ENCODE peak calls at places on chromosomes 11 and 22, in eight cellular contexts. A is T1000, W is NCI-H2081, J is A549, Y is left colon, H is Calu3, R is iPS-NIHi11, O is nucleus accumbens. N is an unnamed sample.
A peak's percentile ranks its signal among the peaks of the same experiment; 100 is the strongest.

GRCh38 chr11:73292481-73292880 is 15.6 kb upstream of the ARHGEF17 start:
- DNase-seq in A (no peak), W (no peak), J (no peak), Y (no peak), H (no peak), R (no peak), O (no peak), N (no peak)

GRCh38 chr11:69240332-69241074 is 53.5 kb upstream of the MYEOV start:
- DNase-seq in A (no peak), W (no peak), J (no peak), Y (peak; percentile 70), H (peak; percentile 23), R (peak; percentile 47), O (no peak), N (no peak)

GRCh38 chr11:120554771-120555432 is 43.4 kb downstream of the GRIK4 start:
- DNase-seq in A (no peak), W (no peak), J (no peak), Y (no peak), H (no peak), R (peak; percentile 50), O (no peak), N (no peak)

GRCh38 chr22:42635531-42635930 is 4.9 kb downstream of the ATP5MGL start:
- DNase-seq in A (peak; percentile 74), W (no peak), J (peak; percentile 44), Y (no peak), H (peak; percentile 72), R (no peak), O (peak; percentile 18), N (peak; percentile 85)

GRCh38 chr11:8382436-8383053 is 118.9 kb upstream of the LMO1 start:
- DNase-seq in A (peak; percentile 8), W (no peak), J (no peak), Y (no peak), H (no peak), R (no peak), O (no peak), N (peak; percentile 89)

GRCh38 chr11:118910309-118911112 is 15.2 kb downstream of the BCL9L start:
- DNase-seq in A (peak; percentile 76), W (no peak), J (no peak), Y (peak; percentile 66), H (peak; percentile 76), R (peak; percentile 75), O (peak; percentile 56), N (no peak)

GRCh38 chr11:116481126-116481644 is 291.6 kb downstream of the BUD13 start:
- DNase-seq in A (no peak), W (peak; percentile 29), J (no peak), Y (no peak), H (no peak), R (no peak), O (no peak), N (no peak)

GRCh38 chr11:3920148-3920852 is 64.8 kb downstream of the STIM1 start:
- DNase-seq in A (no peak), W (no peak), J (no peak), Y (no peak), H (peak; percentile 31), R (no peak), O (no peak), N (no peak)

GRCh38 chr22:32780726-32781310 is 20.7 kb upstream of the TIMP3 start:
- DNase-seq in A (no peak), W (no peak), J (no peak), Y (no peak), H (no peak), R (no peak), O (no peak), N (no peak)

GRCh38 chr11:7977251-7977917 is 9.8 kb upstream of the EIF3F start:
- DNase-seq in A (no peak), W (no peak), J (no peak), Y (no peak), H (no peak), R (no peak), O (no peak), N (peak; percentile 33)

N was measured in H54.